ENCODE peak calls at places on chromosomes 13 and 19, in eight cellular contexts. One of them, this sample, is unnamed.

GRCh38 chr19:10899171-10899653 is 27.9 kb downstream of the CARM1 start:
- DNase-seq in mammary epithelial cell: peak; percentile 74
- DNase-seq in stomach: peak; percentile 85
- DNase-seq in type B pancreatic cell: no peak
- DNase-seq in psoas muscle: peak; percentile 91
- DNase-seq in H9: no peak
- DNase-seq in lung: peak; percentile 47
- DNase-seq in mucosa of descending colon: peak; percentile 90
- DNase-seq in this sample: no peak

GRCh38 chr13:93183302-93183701 is 43.3 kb upstream of the GPC6 start:
- DNase-seq in H9: peak; percentile 61
- DNase-seq in type B pancreatic cell: no peak
- DNase-seq in mucosa of descending colon: no peak
- DNase-seq in stomach: no peak
- DNase-seq in mammary epithelial cell: no peak
- DNase-seq in lung: no peak
- DNase-seq in psoas muscle: no peak
- DNase-seq in this sample: no peak

GRCh38 chr19:58261968-58262921 is 16.5 kb upstream of the ZNF8 start:
- DNase-seq in mucosa of descending colon: no peak
- DNase-seq in stomach: no peak
- DNase-seq in psoas muscle: no peak
- DNase-seq in lung: no peak
- DNase-seq in H9: no peak
- DNase-seq in mammary epithelial cell: peak; percentile 6
- DNase-seq in type B pancreatic cell: no peak
- DNase-seq in this sample: no peak

GRCh38 chr13:77511552-77511951 is 24.0 kb upstream of the SCEL start:
- DNase-seq in mammary epithelial cell: no peak
- DNase-seq in stomach: no peak
- DNase-seq in lung: no peak
- DNase-seq in type B pancreatic cell: no peak
- DNase-seq in psoas muscle: no peak
- DNase-seq in H9: no peak
- DNase-seq in mucosa of descending colon: no peak
- DNase-seq in this sample: no peak

GRCh38 chr19:1066748-1067340 is at the start of gene ARHGAP45:
- DNase-seq in type B pancreatic cell: no peak
- DNase-seq in H9: no peak
- DNase-seq in mammary epithelial cell: no peak
- DNase-seq in stomach: peak; percentile 60
- DNase-seq in lung: no peak
- DNase-seq in mucosa of descending colon: peak; percentile 56
- DNase-seq in psoas muscle: peak; percentile 69
- DNase-seq in this sample: peak; percentile 79

GRCh38 chr19:50500060-50500752 is 10.8 kb downstream of the JOSD2 start:
- DNase-seq in mammary epithelial cell: no peak
- DNase-seq in lung: no peak
- DNase-seq in stomach: no peak
- DNase-seq in mucosa of descending colon: no peak
- DNase-seq in psoas muscle: peak; percentile 92
- DNase-seq in type B pancreatic cell: no peak
- DNase-seq in H9: peak; percentile 63
- DNase-seq in this sample: no peak

GRCh38 chr13:26785845-26786630 is 25.5 kb upstream of the GPR12 start:
- DNase-seq in psoas muscle: peak; percentile 65
- DNase-seq in H9: peak; percentile 80
- DNase-seq in mucosa of descending colon: peak; percentile 16
- DNase-seq in stomach: peak; percentile 28
- DNase-seq in mammary epithelial cell: peak; percentile 3
- DNase-seq in type B pancreatic cell: no peak
- DNase-seq in lung: peak; percentile 46
- DNase-seq in this sample: peak; percentile 50

GRCh38 chr13:37666036-37666435 is 67.5 kb upstream of the POSTN start:
- DNase-seq in mucosa of descending colon: no peak
- DNase-seq in lung: no peak
- DNase-seq in stomach: no peak
- DNase-seq in psoas muscle: no peak
- DNase-seq in mammary epithelial cell: no peak
- DNase-seq in type B pancreatic cell: no peak
- DNase-seq in H9: no peak
- DNase-seq in this sample: no peak

GRCh38 chr13:86653009-86653408 is 853.8 kb upstream of the SLITRK6 start:
- DNase-seq in lung: no peak
- DNase-seq in H9: no peak
- DNase-seq in stomach: no peak
- DNase-seq in mucosa of descending colon: no peak
- DNase-seq in psoas muscle: no peak
- DNase-seq in type B pancreatic cell: no peak
- DNase-seq in mammary epithelial cell: no peak
- DNase-seq in this sample: no peak

GRCh38 chr13:111929036-111929616 is 137.8 kb upstream of the SOX1 start:
- DNase-seq in mucosa of descending colon: no peak
- DNase-seq in type B pancreatic cell: no peak
- DNase-seq in stomach: peak; percentile 18
- DNase-seq in psoas muscle: no peak
- DNase-seq in lung: no peak
- DNase-seq in mammary epithelial cell: no peak
- DNase-seq in H9: peak; percentile 23
- DNase-seq in this sample: no peak

GRCh38 chr13:74930402-74931165 is 551.4 kb downstream of the TBC1D4 start:
- DNase-seq in stomach: no peak
- DNase-seq in psoas muscle: no peak
- DNase-seq in H9: no peak
- DNase-seq in type B pancreatic cell: no peak
- DNase-seq in mucosa of descending colon: no peak
- DNase-seq in lung: no peak
- DNase-seq in mammary epithelial cell: peak; percentile 77
- DNase-seq in this sample: no peak

GRCh38 chr19:47766670-47767069 is 11.8 kb upstream of the SELENOW start:
- DNase-seq in stomach: no peak
- DNase-seq in psoas muscle: no peak
- DNase-seq in type B pancreatic cell: no peak
- DNase-seq in lung: no peak
- DNase-seq in mucosa of descending colon: no peak
- DNase-seq in H9: no peak
- DNase-seq in mammary epithelial cell: no peak
- DNase-seq in this sample: no peak

GRCh38 chr19:47766359-47766620 is 12.2 kb upstream of the SELENOW start:
- DNase-seq in psoas muscle: no peak
- DNase-seq in stomach: no peak
- DNase-seq in lung: no peak
- DNase-seq in mucosa of descending colon: no peak
- DNase-seq in type B pancreatic cell: no peak
- DNase-seq in H9: no peak
- DNase-seq in mammary epithelial cell: no peak
- DNase-seq in this sample: no peak

GRCh38 chr19:47769534-47769933 is 9.0 kb upstream of the SELENOW start:
- DNase-seq in lung: no peak
- DNase-seq in mucosa of descending colon: no peak
- DNase-seq in H9: no peak
- DNase-seq in mammary epithelial cell: no peak
- DNase-seq in psoas muscle: no peak
- DNase-seq in stomach: no peak
- DNase-seq in type B pancreatic cell: no peak
- DNase-seq in this sample: no peak

GRCh38 chr19:47767349-47767748 is 11.2 kb upstream of the SELENOW start:
- DNase-seq in H9: no peak
- DNase-seq in psoas muscle: no peak
- DNase-seq in stomach: no peak
- DNase-seq in mammary epithelial cell: no peak
- DNase-seq in lung: no peak
- DNase-seq in mucosa of descending colon: no peak
- DNase-seq in type B pancreatic cell: no peak
- DNase-seq in this sample: no peak

DNA sequence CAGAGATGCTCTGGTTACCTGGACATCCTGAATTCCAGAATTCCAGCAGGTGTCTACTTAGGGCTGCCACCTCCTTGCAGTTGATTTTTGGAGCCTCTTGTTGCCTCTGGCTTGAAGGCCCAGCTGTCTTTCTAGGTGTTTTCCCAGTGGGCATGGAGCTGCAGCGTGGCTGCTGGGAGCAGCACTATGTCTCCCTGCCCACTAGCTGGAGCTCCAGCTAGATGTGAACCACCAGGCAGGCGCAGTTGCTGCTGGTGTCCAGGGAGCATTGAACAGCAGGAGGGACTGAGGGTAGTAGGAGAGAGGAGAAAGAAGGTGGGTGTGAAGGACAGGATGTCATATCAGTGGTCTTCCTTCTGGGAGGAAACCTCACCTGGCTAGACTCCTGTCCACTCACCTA is 9.9 kb upstream of the SELENOW start:
- DNase-seq in stomach: no peak
- DNase-seq in lung: no peak
- DNase-seq in mammary epithelial cell: no peak
- DNase-seq in H9: no peak
- DNase-seq in type B pancreatic cell: no peak
- DNase-seq in psoas muscle: no peak
- DNase-seq in mucosa of descending colon: no peak
- DNase-seq in this sample: no peak
- TF ChIP-seq CTCF in stomach: no peak
- TF ChIP-seq CTCF in lung: no peak
- TF ChIP-seq CTCF in mammary epithelial cell: no peak
- TF ChIP-seq CTCF in H9: no peak
- TF ChIP-seq CTCF in type B pancreatic cell: no peak
- TF ChIP-seq CTCF in psoas muscle: no peak
- TF ChIP-seq CTCF in mucosa of descending colon: no peak
- TF ChIP-seq CTCF in this sample: no peak

GRCh38 chr13:28204043-28204442 is 65.7 kb downstream of the PAN3 start:
- DNase-seq in H9: no peak
- DNase-seq in stomach: no peak
- DNase-seq in mucosa of descending colon: no peak
- DNase-seq in mammary epithelial cell: no peak
- DNase-seq in lung: no peak
- DNase-seq in psoas muscle: no peak
- DNase-seq in type B pancreatic cell: no peak
- DNase-seq in this sample: no peak

GRCh38 chr13:28204690-28205443 is 66.5 kb downstream of the PAN3 start:
- DNase-seq in H9: no peak
- DNase-seq in type B pancreatic cell: no peak
- DNase-seq in lung: no peak
- DNase-seq in psoas muscle: no peak
- DNase-seq in mammary epithelial cell: no peak
- DNase-seq in mucosa of descending colon: no peak
- DNase-seq in stomach: no peak
- DNase-seq in this sample: no peak

GRCh38 chr13:28199089-28199488 is 60.7 kb downstream of the PAN3 start:
- DNase-seq in psoas muscle: no peak
- DNase-seq in H9: no peak
- DNase-seq in type B pancreatic cell: no peak
- DNase-seq in mammary epithelial cell: no peak
- DNase-seq in mucosa of descending colon: no peak
- DNase-seq in lung: no peak
- DNase-seq in stomach: no peak
- DNase-seq in this sample: no peak
- TF ChIP-seq CTCF in psoas muscle: no peak
- TF ChIP-seq CTCF in H9: peak; percentile 46
- TF ChIP-seq CTCF in type B pancreatic cell: peak; percentile 64
- TF ChIP-seq CTCF in mammary epithelial cell: no peak
- TF ChIP-seq CTCF in mucosa of descending colon: no peak
- TF ChIP-seq CTCF in lung: no peak
- TF ChIP-seq CTCF in stomach: no peak
- TF ChIP-seq CTCF in this sample: no peak

GRCh38 chr13:51935326-51936171 is 73.8 kb downstream of the CCDC70 start:
- DNase-seq in mucosa of descending colon: peak; percentile 76
- DNase-seq in lung: no peak
- DNase-seq in stomach: peak; percentile 59
- DNase-seq in type B pancreatic cell: no peak
- DNase-seq in psoas muscle: no peak
- DNase-seq in H9: peak; percentile 62
- DNase-seq in mammary epithelial cell: peak; percentile 19
- DNase-seq in this sample: no peak
- TF ChIP-seq CTCF in mucosa of descending colon: no peak
- TF ChIP-seq CTCF in lung: no peak
- TF ChIP-seq CTCF in stomach: no peak
- TF ChIP-seq CTCF in type B pancreatic cell: peak; percentile 58
- TF ChIP-seq CTCF in psoas muscle: peak; percentile 16
- TF ChIP-seq CTCF in H9: peak; percentile 66
- TF ChIP-seq CTCF in mammary epithelial cell: peak; percentile 37
- TF ChIP-seq CTCF in this sample: no peak

GRCh38 chr13:88176231-88176630 is 505.1 kb downstream of the SLITRK5 start:
- DNase-seq in lung: no peak
- DNase-seq in mucosa of descending colon: no peak
- DNase-seq in psoas muscle: no peak
- DNase-seq in type B pancreatic cell: no peak
- DNase-seq in H9: no peak
- DNase-seq in mammary epithelial cell: no peak
- DNase-seq in stomach: no peak
- DNase-seq in this sample: no peak
- TF ChIP-seq CTCF in lung: no peak
- TF ChIP-seq CTCF in mucosa of descending colon: no peak
- TF ChIP-seq CTCF in psoas muscle: no peak
- TF ChIP-seq CTCF in type B pancreatic cell: no peak
- TF ChIP-seq CTCF in H9: no peak
- TF ChIP-seq CTCF in mammary epithelial cell: no peak
- TF ChIP-seq CTCF in stomach: no peak
- TF ChIP-seq CTCF in this sample: no peak

GRCh38 chr13:60335531-60335930 is 61.5 kb upstream of the TDRD3 start:
- DNase-seq in type B pancreatic cell: no peak
- DNase-seq in psoas muscle: no peak
- DNase-seq in mucosa of descending colon: no peak
- DNase-seq in mammary epithelial cell: no peak
- DNase-seq in stomach: no peak
- DNase-seq in lung: no peak
- DNase-seq in H9: no peak
- DNase-seq in this sample: no peak
- TF ChIP-seq CTCF in type B pancreatic cell: peak; percentile 86
- TF ChIP-seq CTCF in psoas muscle: peak; percentile 48
- TF ChIP-seq CTCF in mucosa of descending colon: no peak
- TF ChIP-seq CTCF in mammary epithelial cell: peak; percentile 52
- TF ChIP-seq CTCF in stomach: no peak
- TF ChIP-seq CTCF in lung: peak; percentile 18
- TF ChIP-seq CTCF in H9: peak; percentile 77
- TF ChIP-seq CTCF in this sample: peak; percentile 38

GRCh38 chr19:45568732-45569131 is 15.9 kb downstream of the OPA3 start:
- DNase-seq in type B pancreatic cell: no peak
- DNase-seq in mucosa of descending colon: no peak
- DNase-seq in psoas muscle: no peak
- DNase-seq in stomach: no peak
- DNase-seq in H9: no peak
- DNase-seq in mammary epithelial cell: peak; percentile 85
- DNase-seq in lung: no peak
- DNase-seq in this sample: no peak

GRCh38 chr19:45567609-45568008 is 17.0 kb downstream of the OPA3 start:
- DNase-seq in lung: no peak
- DNase-seq in H9: no peak
- DNase-seq in mucosa of descending colon: no peak
- DNase-seq in stomach: no peak
- DNase-seq in psoas muscle: no peak
- DNase-seq in type B pancreatic cell: no peak
- DNase-seq in mammary epithelial cell: no peak
- DNase-seq in this sample: no peak

GRCh38 chr19:45571457-45572220 is 13.0 kb downstream of the OPA3 start:
- DNase-seq in stomach: no peak
- DNase-seq in psoas muscle: no peak
- DNase-seq in type B pancreatic cell: no peak
- DNase-seq in mucosa of descending colon: no peak
- DNase-seq in mammary epithelial cell: no peak
- DNase-seq in lung: no peak
- DNase-seq in H9: no peak
- DNase-seq in this sample: no peak

GRCh38 chr19:45574526-45574925 is 10.1 kb downstream of the OPA3 start:
- DNase-seq in type B pancreatic cell: no peak
- DNase-seq in stomach: no peak
- DNase-seq in H9: no peak
- DNase-seq in mammary epithelial cell: no peak
- DNase-seq in mucosa of descending colon: no peak
- DNase-seq in lung: no peak
- DNase-seq in psoas muscle: no peak
- DNase-seq in this sample: no peak

GRCh38 chr19:45569619-45570421 is 14.8 kb downstream of the OPA3 start:
- DNase-seq in type B pancreatic cell: no peak
- DNase-seq in stomach: peak; percentile 76
- DNase-seq in mucosa of descending colon: peak; percentile 84
- DNase-seq in lung: peak; percentile 53
- DNase-seq in psoas muscle: peak; percentile 83
- DNase-seq in H9: peak; percentile 83
- DNase-seq in mammary epithelial cell: no peak
- DNase-seq in this sample: peak; percentile 47
- TF ChIP-seq CTCF in type B pancreatic cell: peak; percentile 79
- TF ChIP-seq CTCF in stomach: no peak
- TF ChIP-seq CTCF in mucosa of descending colon: peak; percentile 71
- TF ChIP-seq CTCF in lung: peak; percentile 38
- TF ChIP-seq CTCF in psoas muscle: peak; percentile 77
- TF ChIP-seq CTCF in H9: peak; percentile 96
- TF ChIP-seq CTCF in mammary epithelial cell: peak; percentile 79
- TF ChIP-seq CTCF in this sample: no peak